ENCODE peak calls at places on chromosomes 3 and 15, in eight cellular contexts. B is left ventricle myocardium superior, C is SW480, N is Kasumi-1, Q is neural progenitor cell, T is upper lobe of right lung, P is activated T-cell treated with anti-CD3 and anti-CD28 coated beads for 1 hour, W is Calu3. A is an unnamed sample.

GRCh38 chr15:90033448-90033847 is 32.3 kb downstream of the ZNF710 start:
- DNase-seq in C (no peak), N (no peak), B (no peak), Q (no peak), T (peak), P (no peak), W (no peak), A (no peak)

GRCh38 chr3:193997228-193998192 is 138.4 kb upstream of the HES1 start:
- DNase-seq in C (peak), B (peak), N (no peak), W (no peak), P (no peak), T (peak), Q (no peak), A (no peak)

GRCh38 chr3:133474251-133474801 is 74.5 kb downstream of the BFSP2 start:
- DNase-seq in Q (peak), B (peak), C (no peak), T (no peak), P (no peak), N (no peak), W (no peak), A (no peak)

GRCh38 chr15:73564255-73564654 is 68.9 kb downstream of the NPTN start:
- DNase-seq in W (peak), N (peak), P (no peak), C (peak), Q (peak), B (no peak), T (no peak), A (no peak)

GRCh38 chr3:131705558-131706051 is 202.8 kb upstream of the MRPL3 start:
- DNase-seq in P (no peak), T (no peak), B (no peak), Q (peak), W (no peak), N (no peak), C (no peak), A (no peak)

GRCh38 chr3:16289144-16289889 is 24.3 kb downstream of the OXNAD1 start:
- DNase-seq in C (no peak), T (no peak), N (no peak), P (no peak), Q (no peak), W (no peak), B (no peak), A (no peak)

GRCh38 chr3:46114324-46114988 is 87.2 kb upstream of the XCR1 start:
- DNase-seq in N (no peak), C (peak), B (no peak), Q (no peak), T (no peak), W (peak), P (no peak), A (no peak)

GRCh38 chr15:96042734-96043224 is 287.7 kb upstream of the NR2F2 start:
- DNase-seq in N (peak), C (no peak), W (no peak), P (no peak), Q (no peak), B (no peak), T (no peak), A (no peak)

GRCh38 chr3:183629546-183630301 is 5.7 kb upstream of the KLHL24 start:
- DNase-seq in B (no peak), C (no peak), P (no peak), W (no peak), N (no peak), Q (no peak), T (no peak), A (no peak)

A was measured in H9.